ENCODE peak calls at places on chromosomes 5 and 9, in ten cellular contexts. X is iPS-NIHi11, J is left lung, T is iris pigment epithelial cell, R is lower leg skin, Q is neural crest cell, P is fibroblast of lung, M is stromal cell of bone marrow, C is foreskin fibroblast, K is epithelial cell of prostate. H is an unnamed sample.

GRCh38 chr5:60102961-60103683 is 209.6 kb upstream of the PDE4D start:
- DNase-seq in X (no peak), Q (no peak), P (peak), M (peak), J (no peak), K (peak), C (peak), R (no peak), T (peak), H (no peak)

GRCh38 chr5:126384985-126385384 is 38.2 kb upstream of the GRAMD2B start:
- DNase-seq in X (peak), J (no peak), M (peak), K (no peak), P (peak), R (no peak), T (peak), Q (no peak), C (peak), H (no peak)

GRCh38 chr5:1507961-1508678 is 15.6 kb downstream of the LPCAT1 start:
- DNase-seq in Q (no peak), J (peak), C (no peak), P (no peak), T (no peak), K (no peak), M (no peak), R (peak), X (no peak), H (no peak)

GRCh38 chr5:54760182-54760935 is 225.0 kb downstream of the ESM1 start:
- DNase-seq in J (no peak), P (peak), R (no peak), C (peak), X (no peak), K (no peak), M (peak), T (peak), Q (no peak), H (no peak)

GRCh38 chr9:37002036-37002412 is 32.0 kb downstream of the PAX5 start:
- DNase-seq in R (no peak), X (no peak), K (no peak), M (no peak), C (no peak), Q (no peak), T (no peak), P (no peak), J (no peak), H (no peak)

GRCh38 chr5:52283221-52283620 is 504.5 kb upstream of the ITGA1 start:
- DNase-seq in M (peak), Q (no peak), R (no peak), P (no peak), C (no peak), K (peak), T (peak), X (no peak), J (no peak), H (no peak)

GRCh38 chr5:119420173-119420572 is 32.1 kb upstream of the HSD17B4 start:
- DNase-seq in J (no peak), R (no peak), K (no peak), X (no peak), P (no peak), M (no peak), T (no peak), C (no peak), Q (no peak), H (no peak)

GRCh38 chr5:57845025-57845424 is 362.4 kb upstream of the ACTBL2 start:
- DNase-seq in T (peak), M (no peak), Q (no peak), X (no peak), K (no peak), R (no peak), P (peak), J (no peak), C (no peak), H (no peak)

GRCh38 chr9:20624201-20625002 is 2.1 kb upstream of the MLLT3 start:
- DNase-seq in C (peak), J (no peak), X (peak), P (peak), Q (peak), T (peak), R (peak), K (no peak), M (peak), H (peak)

GRCh38 chr5:135339623-135340022 is 59.4 kb downstream of the MACROH2A1 start:
- DNase-seq in Q (no peak), T (no peak), K (no peak), C (no peak), R (peak), J (no peak), X (no peak), M (no peak), P (no peak), H (no peak)

GRCh38 chr5:104265531-104266130 is 703.0 kb upstream of the NUDT12 start:
- DNase-seq in P (peak), C (no peak), R (no peak), X (peak), Q (no peak), T (no peak), J (no peak), M (no peak), K (no peak), H (peak)

GRCh38 chr5:123512631-123513461 is 869 bp downstream of the CSNK1G3 start:
- DNase-seq in M (no peak), Q (peak), K (no peak), R (peak), T (peak), C (peak), P (peak), J (peak), X (peak), H (peak)

GRCh38 chr9:100472725-100473261 is at the start of gene TMEFF1:
- DNase-seq in R (no peak), Q (peak), P (peak), C (peak), T (no peak), X (peak), J (peak), M (no peak), K (no peak), H (peak)

GRCh38 chr5:77640577-77641396 is 2.3 kb upstream of the OTP start:
- DNase-seq in Q (no peak), T (no peak), R (no peak), M (no peak), J (peak), X (no peak), K (no peak), P (no peak), C (no peak), H (peak)

GRCh38 chr9:38414040-38414723 is 10.1 kb downstream of the IGFBPL1 start:
- DNase-seq in M (no peak), K (no peak), T (no peak), R (no peak), P (no peak), J (no peak), X (no peak), Q (no peak), C (no peak), H (no peak)

GRCh38 chr9:14400658-14400995 is 86.7 kb upstream of the NFIB start:
- DNase-seq in J (no peak), R (no peak), X (peak), T (peak), Q (no peak), K (no peak), P (peak), C (peak), M (peak), H (peak)

GRCh38 chr9:33318781-33319180 is 28.5 kb downstream of the NFX1 start:
- DNase-seq in P (no peak), K (no peak), X (no peak), R (no peak), T (no peak), C (no peak), Q (no peak), J (no peak), M (no peak), H (no peak)

GRCh38 chr5:57626703-57627102 is 144.1 kb upstream of the ACTBL2 start:
- DNase-seq in C (no peak), M (peak), J (no peak), T (no peak), R (no peak), K (no peak), P (peak), X (no peak), Q (no peak), H (no peak)

GRCh38 chr9:14346826-14347407 is 33.0 kb upstream of the NFIB start:
- DNase-seq in X (no peak), P (no peak), J (peak), R (peak), T (no peak), C (peak), M (no peak), Q (no peak), K (no peak), H (peak)

GRCh38 chr5:168443533-168443932 is 42.7 kb upstream of the RARS1 start:
- DNase-seq in Q (no peak), M (no peak), X (no peak), K (no peak), J (no peak), T (no peak), C (no peak), R (no peak), P (peak), H (no peak)

GRCh38 chr5:173010021-173010420 is 26.4 kb downstream of the ATP6V0E1 start:
- DNase-seq in Q (no peak), R (peak), M (no peak), X (no peak), T (peak), K (no peak), C (peak), P (peak), J (no peak), H (no peak)

GRCh38 chr5:149227168-149227826 is 44.4 kb upstream of the AFAP1L1 start:
- DNase-seq in C (peak), X (no peak), M (no peak), R (no peak), K (no peak), P (peak), Q (no peak), J (no peak), T (peak), H (no peak)

GRCh38 chr9:121895836-121896544 is 197.1 kb downstream of the TTLL11 start:
- DNase-seq in J (no peak), P (peak), X (no peak), M (no peak), Q (no peak), C (peak), R (peak), K (no peak), T (peak), H (peak)

GRCh38 chr9:137357166-137357565 is 55.1 kb upstream of the NRARP start:
- DNase-seq in X (no peak), C (no peak), K (no peak), P (no peak), M (no peak), T (no peak), J (no peak), R (no peak), Q (no peak), H (no peak)

GRCh38 chr5:10455273-10455670 is 13.6 kb downstream of the ROPN1L start:
- DNase-seq in Q (no peak), M (no peak), J (no peak), R (no peak), K (no peak), C (no peak), X (no peak), T (no peak), P (no peak), H (peak)